ENCODE peak calls at places on chromosome 2, in eight cellular contexts. W, U, C, Z, D, N, S and R are unnamed samples.

GRCh38 chr2:127650785-127651380 is 4.9 kb downstream of the GPR17 start:
- DNase-seq in D (no peak), U (no peak), C (no peak), N (no peak), S (no peak), W (no peak), Z (no peak), R (no peak)

GRCh38 chr2:175012516-175012915 is 7.3 kb upstream of the CHN1 start:
- DNase-seq in S (no peak), Z (no peak), N (no peak), C (no peak), D (no peak), U (no peak), W (no peak), R (no peak)

GRCh38 chr2:191625016-191625415 is 52.9 kb upstream of the NABP1 start:
- DNase-seq in Z (no peak), S (no peak), C (no peak), N (no peak), D (no peak), U (no peak), W (no peak), R (peak; percentile 54)

GRCh38 chr2:152134488-152135280 is 35.8 kb upstream of the CACNB4 start:
- DNase-seq in U (no peak), C (peak; percentile 2), N (no peak), S (no peak), W (no peak), D (no peak), Z (no peak), R (no peak)

GRCh38 chr2:197700960-197701359 is 4.2 kb upstream of the MARS2 start:
- DNase-seq in N (no peak), D (no peak), W (peak; percentile 38), C (no peak), U (no peak), Z (no peak), S (no peak), R (no peak)

GRCh38 chr2:235670974-235671787 is 177.3 kb downstream of the AGAP1 start:
- DNase-seq in D (no peak), Z (no peak), S (no peak), N (no peak), W (no peak), C (no peak), U (peak; percentile 25), R (no peak)

GRCh38 chr2:100004348-100004884 is 138.0 kb downstream of the AFF3 start:
- DNase-seq in U (no peak), C (no peak), S (no peak), N (no peak), Z (no peak), D (no peak), W (no peak), R (no peak)

GRCh38 chr2:70664525-70664924 is 103.5 kb downstream of the ADD2 start:
- DNase-seq in W (no peak), D (no peak), U (no peak), C (no peak), S (no peak), N (no peak), Z (no peak), R (no peak)

GRCh38 chr2:216765810-216766259 is 70.5 kb upstream of the IGFBP5 start:
- DNase-seq in C (no peak), W (no peak), U (peak; percentile 97), D (no peak), N (no peak), S (no peak), Z (no peak), R (no peak)

GRCh38 chr2:211216221-211216620 is 659.8 kb downstream of the CPS1 start:
- DNase-seq in U (no peak), N (no peak), W (peak; percentile 53), Z (no peak), S (no peak), C (no peak), D (no peak), R (peak; percentile 22)

GRCh38 chr2:8418721-8419120 is 263.1 kb upstream of the ID2 start:
- DNase-seq in S (no peak), C (no peak), W (no peak), D (no peak), U (no peak), N (no peak), Z (no peak), R (no peak)

GRCh38 chr2:164599954-164600589 is 21.2 kb downstream of the GRB14 start:
- DNase-seq in C (no peak), W (peak; percentile 86), D (peak; percentile 30), S (no peak), N (no peak), U (peak; percentile 71), Z (no peak), R (peak; percentile 80)

GRCh38 chr2:202375611-202376408 is at the start of gene BMPR2:
- DNase-seq in Z (peak; percentile 86), S (peak; percentile 91), C (peak; percentile 76), D (peak; percentile 48), N (peak; percentile 58), W (peak; percentile 90), U (peak; percentile 90), R (peak; percentile 96)

GRCh38 chr2:3114406-3115185 is 263.0 kb downstream of the EIPR1 start:
- DNase-seq in D (no peak), C (no peak), S (no peak), Z (no peak), N (no peak), W (no peak), U (no peak), R (no peak)

GRCh38 chr2:42888321-42888720 is 95.9 kb upstream of the HAAO start:
- DNase-seq in N (no peak), D (no peak), S (no peak), U (no peak), C (no peak), W (no peak), Z (no peak), R (no peak)